ENCODE peak calls at places on chromosomes 7 and 10, in seven cellular contexts. O, C, Q, V, P, B and E are unnamed samples.
A peak's percentile ranks its signal among the peaks of the same experiment; 100 is the strongest.

GRCh38 chr10:71468363-71469094 is 71.8 kb downstream of the CDH23 start:
- DNase-seq in Q (no peak), P (no peak), B (no peak), C (no peak), O (no peak), V (no peak), E (no peak)

GRCh38 chr10:88642991-88643390 is 21.3 kb upstream of the LIPF start:
- DNase-seq in Q (no peak), C (no peak), O (peak; percentile 52), P (no peak), V (no peak), B (no peak), E (no peak)

GRCh38 chr10:71868192-71868697 is 17.2 kb upstream of the PSAP start:
- DNase-seq in Q (no peak), O (peak; percentile 75), P (no peak), B (no peak), V (no peak), C (no peak), E (no peak)

GRCh38 chr10:88386878-88387773 is 196.0 kb downstream of the RNLS start:
- DNase-seq in V (no peak), O (peak; percentile 83), Q (no peak), P (no peak), C (no peak), B (no peak), E (peak; percentile 47)

GRCh38 chr10:111039522-111039921 is 37.3 kb upstream of the ADRA2A start:
- DNase-seq in Q (no peak), O (no peak), V (no peak), C (no peak), P (no peak), B (no peak), E (no peak)

GRCh38 chr7:149716007-149716931 is 57.1 kb downstream of the ZNF467 start:
- DNase-seq in Q (no peak), V (no peak), C (no peak), O (peak; percentile 19), B (no peak), P (peak; percentile 34), E (no peak)

GRCh38 chr7:133563196-133563707 is 310.4 kb downstream of the EXOC4 start:
- DNase-seq in O (no peak), Q (no peak), C (no peak), B (no peak), P (no peak), V (no peak), E (no peak)

GRCh38 chr7:79317728-79318127 is 135.7 kb downstream of the MAGI2 start:
- DNase-seq in Q (no peak), C (no peak), O (peak; percentile 77), B (no peak), V (peak; percentile 2), P (no peak), E (peak; percentile 59)

GRCh38 chr10:6988654-6989053 is 408.6 kb upstream of the PRKCQ start:
- DNase-seq in P (no peak), B (no peak), V (no peak), Q (no peak), O (no peak), C (no peak), E (no peak)